ENCODE peak calls at places on chromosomes 11 and 22, in four cellular contexts. G is ELF-1, W is progenitor cell of endocrine pancreas, T is brain microvascular endothelial cell. D is an unnamed sample.
A peak's percentile ranks its signal among the peaks of the same experiment; 100 is the strongest.

GRCh38 chr22:36493690-36494110 is 12.3 kb upstream of the TXN2 start:
- DNase-seq in T (no peak), G (no peak), W (no peak), D (peak; percentile 22)

GRCh38 chr11:86214710-86215109 is 29.8 kb upstream of the EED start:
- DNase-seq in T (no peak), G (no peak), W (no peak), D (peak; percentile 19)

GRCh38 chr11:94473177-94473799 is 20.4 kb downstream of the MRE11 start:
- DNase-seq in G (no peak), T (peak; percentile 11), W (no peak), D (no peak)

GRCh38 chr11:70109903-70110302 is 31.8 kb downstream of the ANO1 start:
- DNase-seq in G (no peak), W (no peak), T (no peak), D (no peak)

GRCh38 chr22:26339755-26340154 is 89.3 kb upstream of the ASPHD2 start:
- DNase-seq in T (no peak), G (no peak), W (no peak), D (no peak)

GRCh38 chr11:74444173-74444832 is 23.0 kb downstream of the KCNE3 start:
- DNase-seq in T (no peak), G (no peak), W (no peak), D (no peak)

GRCh38 chr11:107496011-107496410 is 38.4 kb upstream of the CWF19L2 start:
- DNase-seq in T (peak; percentile 16), G (no peak), W (no peak), D (peak; percentile 14)

GRCh38 chr11:72662036-72662435 is 12.2 kb downstream of the PDE2A start:
- DNase-seq in T (no peak), G (no peak), W (no peak), D (no peak)

GRCh38 chr11:87002918-87003317 is 34.8 kb upstream of the TMEM135 start:
- DNase-seq in G (no peak), W (no peak), T (no peak), D (no peak)

GRCh38 chr11:111937859-111938258 is 716 bp downstream of the DIXDC1 start:
- DNase-seq in T (no peak), W (no peak), G (no peak), D (no peak)

GRCh38 chr11:134668076-134668475 is 256.0 kb upstream of the B3GAT1 start:
- DNase-seq in W (no peak), G (no peak), T (no peak), D (no peak)

GRCh38 chr11:8873966-8874365 is 37.0 kb upstream of the AKIP1 start:
- DNase-seq in T (no peak), G (no peak), W (no peak), D (no peak)

GRCh38 chr11:134413334-134414035 is 1.4 kb upstream of the B3GAT1 start:
- DNase-seq in T (no peak), G (peak; percentile 26), W (no peak), D (no peak)

GRCh38 chr22:36386351-36386899 is 1.3 kb downstream of the MYH9 start:
- DNase-seq in T (no peak), W (no peak), G (peak; percentile 55), D (no peak)

GRCh38 chr11:33735166-33735425 is 1.1 kb downstream of the CD59 start:
- DNase-seq in W (no peak), T (no peak), G (no peak), D (no peak)

GRCh38 chr11:64866173-64866491 is 12.3 kb downstream of the EHD1 start:
- DNase-seq in G (no peak), T (no peak), W (no peak), D (no peak)

GRCh38 chr11:61882879-61883278 is 8.5 kb downstream of the FADS3 start:
- DNase-seq in W (no peak), G (no peak), T (no peak), D (no peak)

GRCh38 chr22:20549232-20549841 is 41.9 kb downstream of the MED15 start:
- DNase-seq in W (no peak), T (no peak), G (no peak), D (peak; percentile 64)

GRCh38 chr11:31366795-31367194 is 2.7 kb downstream of the DCDC1 start:
- DNase-seq in T (no peak), W (no peak), G (no peak), D (no peak)

GRCh38 chr11:2746401-2747230 is 46.8 kb upstream of the KCNQ1OT1 start:
- DNase-seq in G (no peak), T (no peak), W (no peak), D (no peak)

GRCh38 chr11:8983552-8983951 is 19.3 kb upstream of the TMEM9B start:
- DNase-seq in G (no peak), W (no peak), T (no peak), D (no peak)

GRCh38 chr22:33381531-33382406 is 323.6 kb upstream of the SYN3 start:
- DNase-seq in G (no peak), T (no peak), W (no peak), D (no peak)

GRCh38 chr11:108009497-108010360 is 1.0 kb downstream of the CUL5 start:
- DNase-seq in T (peak; percentile 14), G (no peak), W (no peak), D (no peak)

GRCh38 chr22:36806824-36807223 is 10.0 kb downstream of the PVALB start:
- DNase-seq in W (no peak), G (no peak), T (no peak), D (no peak)

GRCh38 chr11:65113839-65114238 is 2.2 kb downstream of the TM7SF2 start:
- DNase-seq in G (no peak), T (no peak), W (no peak), D (no peak)

GRCh38 chr22:49324527-49325491 is 502.9 kb downstream of the BRD1 start:
- DNase-seq in T (no peak), G (no peak), W (peak; percentile 5), D (no peak)

GRCh38 chr11:75667268-75667830 is 1.5 kb downstream of the MAP6 start:
- DNase-seq in W (no peak), G (peak; percentile 38), T (no peak), D (no peak)

GRCh38 chr22:37012956-37013355 is 6.3 kb downstream of the TST start:
- DNase-seq in W (no peak), G (no peak), T (no peak), D (no peak)

GRCh38 chr11:6418199-6418957 is 516 bp downstream of the APBB1 start:
- DNase-seq in W (peak; percentile 41), T (no peak), G (peak; percentile 40), D (no peak)

GRCh38 chr11:72471005-72471898 is 36.9 kb upstream of the CLPB start:
- DNase-seq in W (peak; percentile 36), T (peak; percentile 67), G (peak; percentile 86), D (peak; percentile 79)

GRCh38 chr11:78080818-78081495 is 1.3 kb upstream of the NDUFC2 start:
- DNase-seq in G (no peak), T (peak; percentile 36), W (no peak), D (peak; percentile 89)